ENCODE peak calls at places on chromosomes 13 and 19, in six cellular contexts. One of them, this sample, is unnamed.

GRCh38 chr13:108195146-108195545 is 20.2 kb downstream of the LIG4 start:
- DNase-seq in uterus: no peak
- DNase-seq in psoas muscle: no peak
- DNase-seq in heart right ventricle: no peak
- DNase-seq in heart left ventricle: no peak
- DNase-seq in tibial artery: no peak
- DNase-seq in this sample: no peak

GRCh38 chr13:31045621-31046081 is 113.2 kb downstream of the TEX26 start:
- DNase-seq in uterus: peak
- DNase-seq in psoas muscle: peak
- DNase-seq in heart right ventricle: no peak
- DNase-seq in heart left ventricle: no peak
- DNase-seq in tibial artery: peak
- DNase-seq in this sample: peak

GRCh38 chr19:14369399-14370168 is 11.7 kb upstream of the ADGRE5 start:
- DNase-seq in uterus: peak
- DNase-seq in psoas muscle: no peak
- DNase-seq in heart right ventricle: no peak
- DNase-seq in heart left ventricle: no peak
- DNase-seq in tibial artery: peak
- DNase-seq in this sample: no peak

GRCh38 chr13:20151612-20152011 is 9.2 kb downstream of the GJA3 start:
- DNase-seq in uterus: no peak
- DNase-seq in psoas muscle: no peak
- DNase-seq in heart right ventricle: no peak
- DNase-seq in heart left ventricle: no peak
- DNase-seq in tibial artery: no peak
- DNase-seq in this sample: no peak

GRCh38 chr13:30186644-30187431 is 120.5 kb downstream of the KATNAL1 start:
- DNase-seq in uterus: no peak
- DNase-seq in psoas muscle: no peak
- DNase-seq in heart right ventricle: no peak
- DNase-seq in heart left ventricle: no peak
- DNase-seq in tibial artery: no peak
- DNase-seq in this sample: no peak

GRCh38 chr13:48930933-48931332 is 44.8 kb upstream of the FNDC3A start:
- DNase-seq in uterus: no peak
- DNase-seq in psoas muscle: no peak
- DNase-seq in heart right ventricle: no peak
- DNase-seq in heart left ventricle: no peak
- DNase-seq in tibial artery: no peak
- DNase-seq in this sample: no peak

GRCh38 chr19:39110263-39110967 is 15.2 kb upstream of the PAK4 start:
- DNase-seq in uterus: peak
- DNase-seq in psoas muscle: no peak
- DNase-seq in heart right ventricle: peak
- DNase-seq in heart left ventricle: no peak
- DNase-seq in tibial artery: no peak
- DNase-seq in this sample: no peak

GRCh38 chr13:87859261-87859660 is 188.1 kb downstream of the SLITRK5 start:
- DNase-seq in uterus: no peak
- DNase-seq in psoas muscle: no peak
- DNase-seq in heart right ventricle: no peak
- DNase-seq in heart left ventricle: no peak
- DNase-seq in tibial artery: no peak
- DNase-seq in this sample: no peak

GRCh38 chr13:114124921-114125320 is 7.5 kb downstream of the RASA3 start:
- DNase-seq in uterus: no peak
- DNase-seq in psoas muscle: peak
- DNase-seq in heart right ventricle: no peak
- DNase-seq in heart left ventricle: peak
- DNase-seq in tibial artery: no peak
- DNase-seq in this sample: no peak

GRCh38 chr19:44707794-44708193 is 8.8 kb downstream of the CEACAM16 start:
- DNase-seq in uterus: no peak
- DNase-seq in psoas muscle: no peak
- DNase-seq in heart right ventricle: no peak
- DNase-seq in heart left ventricle: no peak
- DNase-seq in tibial artery: no peak
- DNase-seq in this sample: peak

GRCh38 chr13:37645181-37645580 is 46.6 kb upstream of the POSTN start:
- DNase-seq in uterus: no peak
- DNase-seq in psoas muscle: no peak
- DNase-seq in heart right ventricle: no peak
- DNase-seq in heart left ventricle: no peak
- DNase-seq in tibial artery: no peak
- DNase-seq in this sample: no peak

GRCh38 chr19:1864480-1865171 is 1.2 kb upstream of the KLF16 start:
- DNase-seq in uterus: peak
- DNase-seq in psoas muscle: peak
- DNase-seq in heart right ventricle: peak
- DNase-seq in heart left ventricle: peak
- DNase-seq in tibial artery: no peak
- DNase-seq in this sample: peak

GRCh38 chr13:98272549-98272948 is 95.5 kb upstream of the RNF113B start:
- DNase-seq in uterus: no peak
- DNase-seq in psoas muscle: no peak
- DNase-seq in heart right ventricle: no peak
- DNase-seq in heart left ventricle: no peak
- DNase-seq in tibial artery: no peak
- DNase-seq in this sample: no peak
- H3K27ac ChIP-seq in uterus: no peak
- H3K27ac ChIP-seq in psoas muscle: no peak
- H3K27ac ChIP-seq in heart right ventricle: no peak
- H3K27ac ChIP-seq in heart left ventricle: no peak
- H3K27ac ChIP-seq in tibial artery: no peak
- H3K27ac ChIP-seq in this sample: no peak

GRCh38 chr13:21389124-21389523 is 70.0 kb downstream of the ZDHHC20 start:
- DNase-seq in uterus: no peak
- DNase-seq in psoas muscle: no peak
- DNase-seq in heart right ventricle: no peak
- DNase-seq in heart left ventricle: no peak
- DNase-seq in tibial artery: no peak
- DNase-seq in this sample: no peak

GRCh38 chr13:21385710-21386109 is 73.4 kb downstream of the ZDHHC20 start:
- DNase-seq in uterus: no peak
- DNase-seq in psoas muscle: no peak
- DNase-seq in heart right ventricle: no peak
- DNase-seq in heart left ventricle: no peak
- DNase-seq in tibial artery: no peak
- DNase-seq in this sample: no peak
- H3K27ac ChIP-seq in uterus: no peak
- H3K27ac ChIP-seq in psoas muscle: no peak
- H3K27ac ChIP-seq in heart right ventricle: no peak
- H3K27ac ChIP-seq in heart left ventricle: no peak
- H3K27ac ChIP-seq in tibial artery: no peak
- H3K27ac ChIP-seq in this sample: no peak

DNA sequence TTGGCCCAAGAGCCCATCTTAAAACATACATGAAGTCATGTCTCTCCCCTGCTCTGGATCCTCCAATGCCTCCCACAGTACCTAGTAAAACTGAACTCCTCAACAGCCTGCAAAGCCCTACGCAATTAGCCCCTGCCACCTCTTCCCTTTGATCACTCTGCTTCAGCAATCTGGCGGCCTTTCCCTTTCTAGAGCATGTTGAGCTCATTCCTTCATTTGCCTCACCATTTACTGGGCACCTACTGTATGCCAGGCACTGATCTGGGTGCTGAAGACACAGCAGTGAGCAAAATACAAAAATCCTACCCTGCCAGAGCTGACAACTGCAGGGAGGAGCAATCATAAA is 2.9 kb downstream of the KEAP1 start:
- DNase-seq in uterus: no peak
- DNase-seq in psoas muscle: no peak
- DNase-seq in heart right ventricle: no peak
- DNase-seq in heart left ventricle: no peak
- DNase-seq in tibial artery: no peak
- DNase-seq in this sample: no peak
- H3K27ac ChIP-seq in uterus: no peak
- H3K27ac ChIP-seq in psoas muscle: no peak
- H3K27ac ChIP-seq in heart right ventricle: no peak
- H3K27ac ChIP-seq in heart left ventricle: no peak
- H3K27ac ChIP-seq in tibial artery: no peak
- H3K27ac ChIP-seq in this sample: no peak

DNA sequence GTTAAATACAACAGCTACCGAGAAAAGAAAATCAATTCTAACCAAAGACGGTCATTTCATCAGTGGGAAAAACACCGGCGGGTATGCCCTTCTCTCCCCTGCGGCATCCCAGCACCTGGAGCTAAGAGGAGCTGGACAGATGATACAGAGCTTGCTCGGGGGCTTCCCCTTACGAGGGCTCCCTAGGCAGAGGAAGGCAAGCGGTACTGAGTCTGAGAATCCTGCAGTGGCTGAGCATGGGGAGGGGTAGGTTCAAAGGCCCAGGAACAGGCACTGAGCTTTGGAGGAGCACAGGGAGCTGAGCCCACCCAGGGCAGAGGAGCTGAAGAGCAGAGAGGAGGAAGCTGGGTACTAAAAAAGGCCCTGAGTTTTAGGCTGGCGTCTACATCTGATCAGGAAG is 12.7 kb downstream of the STK24 start:
- DNase-seq in uterus: no peak
- DNase-seq in psoas muscle: no peak
- DNase-seq in heart right ventricle: no peak
- DNase-seq in heart left ventricle: no peak
- DNase-seq in tibial artery: peak
- DNase-seq in this sample: no peak
- H3K27ac ChIP-seq in uterus: no peak
- H3K27ac ChIP-seq in psoas muscle: no peak
- H3K27ac ChIP-seq in heart right ventricle: peak
- H3K27ac ChIP-seq in heart left ventricle: peak
- H3K27ac ChIP-seq in tibial artery: peak
- H3K27ac ChIP-seq in this sample: peak

This sample was measured in upper lobe of left lung.